ENCODE peak calls at places on chromosomes 2 and 18, in eight cellular contexts. D is CD4-positive, alpha-beta memory T cell; E is endodermal cell; I is astrocyte; C is AG04450; J is IMR-90; M is effector memory CD4-positive, alpha-beta T cell; S is aorta. Y is an unnamed sample. For H3K27me3, the result is how much of the 10 kb centered on the place peaks cover.

GRCh38 chr2:178863856-178864620 is 56.8 kb upstream of the TTN start:
- DNase-seq in D (no peak), E (peak), I (peak), C (no peak), J (no peak), M (no peak), S (peak), Y (peak)

GRCh38 chr2:31802711-31803110 is 208.1 kb downstream of the MEMO1 start:
- DNase-seq in D (no peak), E (no peak), I (no peak), C (no peak), J (no peak), M (no peak), S (no peak), Y (no peak)

GRCh38 chr2:32865399-32866068 is 81.2 kb upstream of the LTBP1 start:
- DNase-seq in D (no peak), E (no peak), I (peak), C (peak), J (peak), M (no peak), S (no peak), Y (no peak)

GRCh38 chr2:39512434-39512935 is 75.4 kb upstream of the MAP4K3 start:
- DNase-seq in D (no peak), E (no peak), I (no peak), C (no peak), J (no peak), M (no peak), S (no peak), Y (peak)

GRCh38 chr2:85861180-85861579 is 27.6 kb downstream of the ST3GAL5 start:
- DNase-seq in D (peak), E (no peak), I (no peak), C (no peak), J (no peak), M (no peak), S (no peak), Y (no peak)

GRCh38 chr2:144430722-144431163 is 89.2 kb downstream of the ZEB2 start:
- DNase-seq in D (no peak), E (no peak), I (peak), C (peak), J (peak), M (no peak), S (no peak), Y (peak)

GRCh38 chr18:9366126-9366714 is 31.6 kb downstream of the TWSG1 start:
- DNase-seq in D (no peak), E (peak), I (peak), C (no peak), J (peak), M (no peak), S (no peak), Y (peak)

GRCh38 chr2:198060277-198060676 is 255.9 kb downstream of the PLCL1 start:
- DNase-seq in D (no peak), E (no peak), I (no peak), C (no peak), J (no peak), M (no peak), S (no peak), Y (no peak)

GRCh38 chr2:122191331-122191730 is 435.9 kb downstream of the TSN start:
- DNase-seq in D (no peak), E (peak), I (no peak), C (no peak), J (no peak), M (no peak), S (no peak), Y (no peak)

GRCh38 chr2:61632276-61633169 is 94.4 kb upstream of the XPO1 start:
- DNase-seq in D (no peak), E (peak), I (peak), C (no peak), J (no peak), M (no peak), S (no peak), Y (no peak)

GRCh38 chr18:68848242-68848641 is 50.4 kb downstream of the CCDC102B start:
- DNase-seq in D (no peak), E (no peak), I (no peak), C (no peak), J (no peak), M (no peak), S (no peak), Y (no peak)

GRCh38 chr2:10144771-10145518 is 22.4 kb downstream of the RRM2 start:
- DNase-seq in D (no peak), E (no peak), I (no peak), C (no peak), J (no peak), M (no peak), S (no peak), Y (no peak)

GRCh38 chr2:8380026-8380425 is 301.8 kb upstream of the ID2 start:
- DNase-seq in D (no peak), E (no peak), I (no peak), C (no peak), J (no peak), M (no peak), S (no peak), Y (no peak)

GRCh38 chr2:70261501-70261900 is 3.6 kb downstream of the PCYOX1 start:
- DNase-seq in D (no peak), E (no peak), I (no peak), C (no peak), J (peak), M (no peak), S (no peak), Y (no peak)

GRCh38 chr18:58058720-58059119 is 14.7 kb downstream of the NEDD4L start:
- DNase-seq in D (no peak), E (no peak), I (peak), C (no peak), J (peak), M (no peak), S (no peak), Y (no peak)

GRCh38 chr18:48827321-48828200 is 123.2 kb downstream of the SMAD7 start:
- DNase-seq in D (no peak), E (peak), I (peak), C (no peak), J (peak), M (no peak), S (peak), Y (no peak)

GRCh38 chr2:25885933-25886332 is 7.6 kb upstream of the ASXL2 start:
- DNase-seq in D (no peak), E (no peak), I (peak), C (peak), J (peak), M (no peak), S (no peak), Y (no peak)

GRCh38 chr2:15450808-15451207 is 110.3 kb downstream of the NBAS start:
- DNase-seq in D (no peak), E (no peak), I (no peak), C (no peak), J (no peak), M (no peak), S (no peak), Y (no peak)

GRCh38 chr18:79395761-79396404 is at the start of gene NFATC1:
- DNase-seq in D (peak), E (peak), I (peak), C (no peak), J (peak), M (peak), S (peak), Y (peak)

GRCh38 chr2:108268001-108268400 is 20.7 kb upstream of the SULT1C2 start:
- DNase-seq in D (no peak), E (no peak), I (peak), C (peak), J (peak), M (no peak), S (no peak), Y (no peak)

GRCh38 chr2:11871421-11871820 is 125.0 kb downstream of the LPIN1 start:
- DNase-seq in D (no peak), E (no peak), I (no peak), C (no peak), J (no peak), M (no peak), S (no peak), Y (no peak)

GRCh38 chr2:168843253-168843652 is 40.8 kb downstream of the NOSTRIN start:
- DNase-seq in D (no peak), E (no peak), I (no peak), C (no peak), J (no peak), M (no peak), S (no peak), Y (no peak)

GRCh38 chr18:13410471-13410870 is 191.9 kb downstream of the LDLRAD4 start:
- DNase-seq in D (no peak), E (no peak), I (no peak), C (no peak), J (no peak), M (no peak), S (no peak), Y (no peak)
- H3K27ac ChIP-seq in D (no peak), E (no peak), I (no peak), C (no peak), J (no peak), M (no peak), S (no peak), Y (no peak)

GRCh38 chr2:239318790-239319189 is 82.0 kb downstream of the HDAC4 start:
- DNase-seq in D (no peak), E (peak), I (no peak), C (no peak), J (peak), M (no peak), S (no peak), Y (no peak)

GRCh38 chr2:239321596-239322413 is 79.0 kb downstream of the HDAC4 start:
- DNase-seq in D (peak), E (peak), I (no peak), C (no peak), J (no peak), M (no peak), S (no peak), Y (no peak)

GRCh38 chr2:239316562-239317465 is 84.0 kb downstream of the HDAC4 start:
- DNase-seq in D (no peak), E (peak), I (peak), C (no peak), J (peak), M (no peak), S (peak), Y (peak)

GRCh38 chr2:239318091-239318725 is 82.6 kb downstream of the HDAC4 start:
- DNase-seq in D (no peak), E (peak), I (no peak), C (no peak), J (no peak), M (no peak), S (peak), Y (peak)

GRCh38 chr2:239319261-239319661 is 81.6 kb downstream of the HDAC4 start:
- DNase-seq in D (no peak), E (peak), I (no peak), C (no peak), J (peak), M (no peak), S (no peak), Y (peak)
- H3K4me3 ChIP-seq in D (peak), E (no peak), I (peak), C (no peak), J (peak), M (peak), S (no peak), Y (peak)

DNA sequence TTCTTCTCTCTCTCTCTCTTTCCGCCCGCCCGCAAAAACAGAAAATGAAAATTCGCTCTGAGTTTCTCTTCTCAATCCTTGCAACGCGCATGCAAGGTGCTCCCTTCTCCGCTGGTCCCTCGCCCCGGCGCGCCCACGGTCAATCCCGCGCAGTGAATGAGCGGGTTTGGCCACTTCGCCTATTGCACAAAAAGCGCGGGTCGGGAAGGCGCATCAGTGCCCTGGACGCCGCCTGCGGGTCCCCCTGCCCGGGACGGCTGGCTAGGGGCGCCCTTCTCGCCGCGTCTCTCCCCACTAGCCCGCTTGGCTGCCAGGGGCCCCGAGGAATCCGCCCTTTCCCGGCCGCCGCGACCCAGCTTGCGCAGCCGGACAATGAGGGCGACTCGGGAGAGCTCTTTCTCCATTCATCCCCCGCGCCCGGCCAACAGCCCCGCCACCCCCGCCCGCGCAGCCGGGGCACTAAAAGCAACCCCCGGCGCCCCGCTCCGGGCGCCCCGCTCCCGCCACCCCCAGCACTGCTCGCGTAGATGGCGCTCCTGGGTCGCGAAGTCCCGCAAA is 686 bp downstream of the LAMA1 start:
- DNase-seq in D (no peak), E (peak), I (no peak), C (no peak), J (no peak), M (no peak), S (peak), Y (no peak)
- H3K27me3 ChIP-seq in D (under half), E (under half), I (under half), C (under half), J (under half), M (under half), S (under half), Y (under half)

DNA sequence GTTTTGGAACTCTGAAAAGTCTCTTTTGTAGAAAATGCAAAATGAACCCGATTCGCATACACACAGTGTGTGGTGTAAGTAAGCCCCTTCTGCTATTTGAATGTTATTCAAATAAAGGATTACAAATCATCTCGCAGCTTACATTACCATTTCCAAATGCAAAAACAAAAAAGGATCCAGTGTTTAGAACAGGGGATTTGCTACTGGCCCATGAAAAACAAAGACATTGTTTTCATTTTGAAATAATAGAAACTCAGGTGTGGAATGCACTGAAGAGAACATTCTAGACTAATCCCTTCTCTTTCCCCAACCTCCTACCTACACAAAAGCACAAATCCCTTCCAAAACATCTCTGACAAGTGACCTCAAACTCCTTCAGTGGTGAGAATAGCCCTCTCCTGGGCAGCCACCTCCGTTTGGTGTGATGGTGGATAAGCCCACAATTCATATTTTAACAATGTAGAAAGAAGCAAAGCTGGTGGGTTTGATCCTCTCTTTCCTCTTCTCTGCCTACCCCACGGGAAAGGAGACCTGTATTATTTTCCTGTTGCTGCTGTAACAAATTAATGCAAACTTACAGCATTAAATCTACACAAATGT is 118.2 kb upstream of the NCK2 start:
- DNase-seq in D (no peak), E (no peak), I (no peak), C (no peak), J (no peak), M (no peak), S (no peak), Y (no peak)
- H3K27ac ChIP-seq in D (no peak), E (no peak), I (no peak), C (no peak), J (no peak), M (no peak), S (no peak), Y (no peak)